ENCODE peak calls at places on chromosome 20, in seven cellular contexts. Z, Q, W, T, E, O and B are unnamed samples.

GRCh38 chr20:51639206-51639832 is 96.8 kb upstream of the NFATC2 start:
- DNase-seq in T (peak), Q (peak), O (peak), E (peak), W (peak), Z (peak), B (peak)

GRCh38 chr20:38173237-38174156 is 8.4 kb upstream of the TGM2 start:
- DNase-seq in E (peak), W (peak), T (no peak), Q (no peak), Z (peak), O (no peak), B (no peak)

GRCh38 chr20:20699917-20700316 is 12.5 kb downstream of the RALGAPA2 start:
- DNase-seq in Q (no peak), E (no peak), O (no peak), W (no peak), T (no peak), Z (no peak), B (no peak)

GRCh38 chr20:41776450-41776849 is 158.3 kb upstream of the CHD6 start:
- DNase-seq in E (no peak), O (no peak), Q (no peak), T (no peak), Z (no peak), W (no peak), B (no peak)

GRCh38 chr20:5923493-5923892 is 26.8 kb downstream of the TRMT6 start:
- DNase-seq in Z (no peak), W (no peak), T (no peak), E (no peak), O (no peak), Q (no peak), B (no peak)

GRCh38 chr20:18628330-18628941 is 40.6 kb downstream of the DTD1 start:
- DNase-seq in O (no peak), T (peak), Q (no peak), W (peak), Z (no peak), E (no peak), B (peak)

GRCh38 chr20:20226554-20226953 is 141.3 kb upstream of the INSM1 start:
- DNase-seq in E (no peak), O (no peak), Z (no peak), W (no peak), T (no peak), Q (no peak), B (no peak)

GRCh38 chr20:10637062-10637559 is 36.7 kb downstream of the JAG1 start:
- DNase-seq in O (no peak), E (peak), T (no peak), Z (peak), Q (no peak), W (no peak), B (no peak)

GRCh38 chr20:13260620-13261279 is 39.7 kb downstream of the ISM1 start:
- DNase-seq in Z (no peak), T (no peak), O (no peak), E (no peak), Q (no peak), W (no peak), B (no peak)

GRCh38 chr20:56469077-56469449 is 636 bp downstream of the RTF2 start:
- DNase-seq in Z (no peak), Q (no peak), E (no peak), T (no peak), W (no peak), O (no peak), B (no peak)

GRCh38 chr20:31822421-31823330 is 3.5 kb downstream of the MYLK2 start:
- DNase-seq in T (peak), O (peak), E (peak), W (peak), Z (peak), Q (peak), B (peak)

GRCh38 chr20:19213946-19214490 is 1.6 kb downstream of the SLC24A3 start:
- DNase-seq in W (no peak), E (no peak), O (no peak), Z (no peak), T (no peak), Q (no peak), B (no peak)

GRCh38 chr20:38214256-38214870 is 46.2 kb downstream of the KIAA1755 start:
- DNase-seq in O (no peak), W (no peak), E (no peak), Z (peak), Q (no peak), T (no peak), B (no peak)

GRCh38 chr20:4445780-4446179 is 275.9 kb upstream of the PRND start:
- DNase-seq in Q (no peak), O (no peak), T (no peak), W (no peak), Z (no peak), E (no peak), B (no peak)

GRCh38 chr20:32731882-32732266 is 11.4 kb downstream of the COMMD7 start:
- DNase-seq in W (no peak), Z (no peak), Q (no peak), O (no peak), T (no peak), E (no peak), B (no peak)

GRCh38 chr20:20367681-20368413 is at the start of gene INSM1:
- DNase-seq in Q (no peak), E (no peak), T (no peak), W (no peak), Z (no peak), O (no peak), B (no peak)

GRCh38 chr20:17614176-17614811 is 44.4 kb downstream of the DSTN start:
- DNase-seq in T (no peak), Q (peak), Z (peak), E (peak), O (peak), W (no peak), B (peak)

GRCh38 chr20:20259534-20259933 is 108.4 kb upstream of the INSM1 start:
- DNase-seq in Z (no peak), T (no peak), W (no peak), Q (no peak), E (no peak), O (no peak), B (no peak)

GRCh38 chr20:62134735-62135231 is 8.4 kb downstream of the PSMA7 start:
- DNase-seq in Z (no peak), W (no peak), O (no peak), Q (peak), E (peak), T (no peak), B (no peak)

GRCh38 chr20:3041818-3042504 is 1.5 kb upstream of the GNRH2 start:
- DNase-seq in T (no peak), O (no peak), Q (no peak), Z (no peak), W (no peak), E (peak), B (no peak)

GRCh38 chr20:48400009-48400408 is 427.8 kb downstream of the PREX1 start:
- DNase-seq in Q (no peak), Z (no peak), T (no peak), E (no peak), O (no peak), W (no peak), B (no peak)

GRCh38 chr20:31992086-31992485 is 18.2 kb upstream of the CCM2L start:
- DNase-seq in W (no peak), O (no peak), T (no peak), Q (no peak), Z (no peak), E (no peak), B (no peak)

GRCh38 chr20:53028337-53029007 is 56.3 kb downstream of the TSHZ2 start:
- DNase-seq in Z (no peak), W (no peak), O (no peak), T (no peak), E (no peak), Q (no peak), B (no peak)

GRCh38 chr20:50569864-50570836 is 60.0 kb downstream of the PTPN1 start:
- DNase-seq in T (no peak), W (no peak), Z (no peak), Q (no peak), E (no peak), O (no peak), B (no peak)

GRCh38 chr20:37526238-37526838 is 1.3 kb downstream of the BLCAP start:
- DNase-seq in E (no peak), Q (no peak), Z (no peak), T (no peak), W (no peak), O (no peak), B (peak)

GRCh38 chr20:36862857-36863668 is 12.9 kb upstream of the TLDC2 start:
- DNase-seq in W (no peak), Q (no peak), O (no peak), Z (no peak), E (no peak), T (no peak), B (no peak)

GRCh38 chr20:25699914-25700313 is 3.3 kb upstream of the ZNF337 start:
- DNase-seq in O (no peak), W (no peak), Z (no peak), Q (no peak), E (no peak), T (no peak), B (no peak)

GRCh38 chr20:925516-925915 is 9.4 kb upstream of the ANGPT4 start:
- DNase-seq in Q (no peak), E (no peak), Z (no peak), O (no peak), T (no peak), W (no peak), B (no peak)

GRCh38 chr20:4961746-4962145 is 39.6 kb downstream of the SLC23A2 start:
- DNase-seq in Z (no peak), E (peak), O (no peak), W (no peak), T (no peak), Q (peak), B (no peak)

GRCh38 chr20:52087471-52087870 is 104.1 kb downstream of the ZFP64 start:
- DNase-seq in W (no peak), Z (no peak), E (no peak), T (no peak), O (no peak), Q (no peak), B (no peak)

GRCh38 chr20:17785007-17785406 is 85.2 kb downstream of the BANF2 start:
- DNase-seq in W (no peak), O (no peak), Q (no peak), E (no peak), Z (no peak), T (no peak), B (no peak)

GRCh38 chr20:7736336-7736735 is 203.9 kb downstream of the HAO1 start:
- DNase-seq in W (no peak), T (no peak), Q (no peak), Z (no peak), E (no peak), O (no peak), B (no peak)

GRCh38 chr20:17621229-17621968 is 51.5 kb downstream of the DSTN start:
- DNase-seq in Z (peak), W (no peak), Q (no peak), T (no peak), O (no peak), E (peak), B (peak)

GRCh38 chr20:24786646-24787045 is 162.4 kb upstream of the CST7 start:
- DNase-seq in O (no peak), Q (no peak), W (no peak), Z (no peak), T (no peak), E (no peak), B (no peak)

GRCh38 chr20:18440403-18440802 is 26.4 kb downstream of the DZANK1 start:
- DNase-seq in E (no peak), O (no peak), Z (no peak), T (no peak), W (no peak), Q (no peak), B (no peak)

GRCh38 chr20:61797200-61797599 is 268.5 kb downstream of the TAF4 start:
- DNase-seq in Q (no peak), O (no peak), W (no peak), Z (no peak), E (no peak), T (no peak), B (no peak)

GRCh38 chr20:58549231-58549630 is 34.0 kb upstream of the APCDD1L start:
- DNase-seq in W (no peak), T (no peak), E (no peak), Z (no peak), Q (no peak), O (no peak), B (no peak)

GRCh38 chr20:58551631-58552030 is 36.4 kb upstream of the APCDD1L start:
- DNase-seq in W (no peak), O (no peak), T (no peak), Z (peak), E (no peak), Q (no peak), B (no peak)

GRCh38 chr20:58552366-58552934 is 37.3 kb upstream of the APCDD1L start:
- DNase-seq in W (no peak), E (no peak), T (no peak), Q (no peak), Z (peak), O (no peak), B (no peak)

GRCh38 chr20:58549681-58550542 is 34.7 kb upstream of the APCDD1L start:
- DNase-seq in Q (no peak), W (no peak), T (no peak), E (no peak), O (no peak), Z (peak), B (no peak)

GRCh38 chr20:58550661-58551060 is 35.5 kb upstream of the APCDD1L start:
- DNase-seq in Z (peak), Q (no peak), T (no peak), W (no peak), E (no peak), O (no peak), B (no peak)
- TF ChIP-seq EP300 in Z (no peak), Q (no peak), T (no peak), W (no peak), E (no peak), O (no peak), B (no peak)

DNA sequence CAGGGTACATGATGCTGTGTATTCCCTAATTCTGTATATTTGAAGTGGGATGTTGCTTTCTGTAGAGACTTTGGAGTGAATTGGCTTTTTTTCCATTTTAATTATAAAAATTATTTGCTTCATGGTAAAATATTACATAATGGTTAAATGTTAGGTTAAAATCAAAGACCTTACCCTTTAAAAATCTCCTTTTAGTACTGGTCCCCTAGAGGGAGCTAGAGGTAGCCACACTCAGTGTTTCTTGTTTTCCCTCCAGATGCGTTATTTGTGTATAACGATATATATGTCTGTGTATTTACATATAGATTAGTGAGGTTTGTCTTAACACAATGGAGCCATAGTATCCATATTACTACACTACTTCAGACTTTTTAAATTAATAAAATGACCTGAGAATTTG is 146.7 kb downstream of the PLCB4 start:
- DNase-seq in Z (no peak), E (no peak), T (no peak), Q (no peak), O (no peak), W (no peak), B (no peak)
- TF ChIP-seq CTCF in Z (no peak), E (no peak), T (no peak), Q (no peak), O (peak), W (peak), B (peak)

GRCh38 chr20:46523696-46524328 is 10.5 kb upstream of the ZNF334 start:
- DNase-seq in W (no peak), Q (no peak), T (no peak), Z (no peak), E (no peak), O (no peak), B (no peak)
- TF ChIP-seq EP300 in W (no peak), Q (no peak), T (no peak), Z (no peak), E (no peak), O (no peak), B (no peak)

GRCh38 chr20:54099894-54100293 is 29.5 kb upstream of the BCAS1 start:
- DNase-seq in E (no peak), O (no peak), Q (no peak), W (no peak), T (no peak), Z (no peak), B (no peak)

GRCh38 chr20:54097236-54097529 is 26.8 kb upstream of the BCAS1 start:
- DNase-seq in Q (no peak), T (no peak), Z (no peak), E (no peak), O (no peak), W (no peak), B (no peak)

GRCh38 chr20:54100563-54100962 is 30.2 kb upstream of the BCAS1 start:
- DNase-seq in W (no peak), Q (no peak), E (no peak), T (no peak), O (no peak), Z (no peak), B (no peak)

GRCh38 chr20:54095824-54096223 is 25.4 kb upstream of the BCAS1 start:
- DNase-seq in O (no peak), W (no peak), E (no peak), Z (no peak), T (no peak), Q (no peak), B (no peak)

DNA sequence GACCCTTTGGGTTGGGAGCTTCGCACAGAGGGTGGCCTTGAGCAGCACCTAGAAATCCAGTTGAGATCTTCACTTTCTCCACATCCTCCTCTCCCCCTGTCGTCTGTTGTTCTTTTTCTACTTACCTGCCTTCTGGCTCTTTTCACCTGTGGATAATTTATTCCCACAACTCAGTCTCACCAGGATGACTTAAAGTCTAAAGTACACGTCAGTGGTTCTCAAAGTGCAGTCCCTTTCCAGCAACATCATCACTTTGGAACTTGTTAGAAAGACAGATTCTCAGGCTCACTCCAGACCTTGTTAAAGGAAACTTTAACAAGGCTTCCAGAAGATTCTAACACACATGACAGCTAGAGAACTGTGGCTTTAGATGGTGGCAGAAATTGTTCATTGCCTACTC is 27.6 kb upstream of the BCAS1 start:
- DNase-seq in E (no peak), W (no peak), Q (no peak), O (no peak), T (no peak), Z (no peak), B (no peak)
- TF ChIP-seq CTCF in E (no peak), W (no peak), Q (no peak), O (no peak), T (no peak), Z (no peak), B (no peak)

GRCh38 chr20:57476073-57476526 is 48.8 kb downstream of the CTCFL start:
- DNase-seq in T (no peak), Z (peak), W (no peak), O (peak), E (no peak), Q (no peak), B (no peak)
- TF ChIP-seq EP300 in T (no peak), Z (no peak), W (no peak), O (no peak), E (no peak), Q (no peak), B (no peak)

DNA sequence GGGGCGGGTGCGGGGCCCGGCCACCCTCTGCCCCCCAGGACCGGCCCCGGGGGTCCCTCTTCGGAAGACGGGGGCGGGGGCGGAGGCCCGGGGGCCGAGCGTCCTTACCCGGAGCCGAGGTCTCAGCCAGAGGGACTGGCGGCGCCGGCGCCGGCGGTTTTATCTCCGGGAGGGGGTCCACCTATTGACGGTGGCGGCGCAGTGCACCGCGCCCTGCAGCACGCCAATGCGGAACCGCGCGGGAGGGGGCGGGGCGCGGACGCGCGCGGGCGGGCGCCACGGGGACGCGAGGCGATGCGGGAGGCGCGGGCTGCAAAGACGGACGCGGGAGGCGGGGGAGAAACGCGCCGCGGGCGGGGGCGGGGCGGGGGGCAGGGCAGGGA is at the start of gene EEF1A2:
- DNase-seq in O (no peak), Q (no peak), Z (peak), W (peak), T (no peak), E (no peak), B (no peak)
- TF ChIP-seq CTCF in O (peak), Q (no peak), Z (no peak), W (peak), T (no peak), E (no peak), B (no peak)